ENCODE peak calls at places on chromosomes 5 and 9, in six cellular contexts. One of them, this sample, is unnamed. For H3K4me1, the result is how much of the 10 kb centered on the place peaks cover.

GRCh38 chr5:131416729-131417128 is 152.9 kb downstream of the CDC42SE2 start:
- DNase-seq in tibial nerve: no peak
- DNase-seq in SK-N-SH: no peak
- DNase-seq in ovary: no peak
- DNase-seq in sigmoid colon: no peak
- DNase-seq in transverse colon: no peak
- DNase-seq in this sample: no peak

GRCh38 chr5:110865400-110866094 is 126.7 kb downstream of the SLC25A46 start:
- DNase-seq in ovary: no peak
- DNase-seq in SK-N-SH: peak
- DNase-seq in transverse colon: no peak
- DNase-seq in sigmoid colon: no peak
- DNase-seq in tibial nerve: no peak
- DNase-seq in this sample: peak

GRCh38 chr9:99262949-99263418 is 40.9 kb downstream of the SEC61B start:
- DNase-seq in ovary: no peak
- DNase-seq in tibial nerve: no peak
- DNase-seq in transverse colon: no peak
- DNase-seq in SK-N-SH: no peak
- DNase-seq in sigmoid colon: no peak
- DNase-seq in this sample: no peak

GRCh38 chr5:140868721-140869554 is at the start of gene PCDHA11:
- DNase-seq in transverse colon: no peak
- DNase-seq in tibial nerve: no peak
- DNase-seq in SK-N-SH: no peak
- DNase-seq in sigmoid colon: no peak
- DNase-seq in ovary: no peak
- DNase-seq in this sample: peak

GRCh38 chr9:28365736-28366135 is 792.5 kb upstream of the C9orf72 start:
- DNase-seq in tibial nerve: no peak
- DNase-seq in transverse colon: no peak
- DNase-seq in SK-N-SH: no peak
- DNase-seq in ovary: no peak
- DNase-seq in sigmoid colon: no peak
- DNase-seq in this sample: no peak

GRCh38 chr5:132114150-132115121 is 40.8 kb downstream of the CSF2 start:
- DNase-seq in sigmoid colon: no peak
- DNase-seq in SK-N-SH: no peak
- DNase-seq in transverse colon: no peak
- DNase-seq in tibial nerve: no peak
- DNase-seq in ovary: no peak
- DNase-seq in this sample: no peak

GRCh38 chr5:114185274-114185673 is 176.6 kb upstream of the KCNN2 start:
- DNase-seq in tibial nerve: no peak
- DNase-seq in ovary: no peak
- DNase-seq in transverse colon: no peak
- DNase-seq in sigmoid colon: no peak
- DNase-seq in SK-N-SH: no peak
- DNase-seq in this sample: peak

GRCh38 chr5:982377-983237 is 26.0 kb upstream of the NKD2 start:
- DNase-seq in ovary: no peak
- DNase-seq in transverse colon: no peak
- DNase-seq in tibial nerve: no peak
- DNase-seq in SK-N-SH: peak
- DNase-seq in sigmoid colon: peak
- DNase-seq in this sample: no peak

GRCh38 chr9:133203506-133204075 is 5.5 kb downstream of the OBP2B start:
- DNase-seq in sigmoid colon: no peak
- DNase-seq in ovary: no peak
- DNase-seq in SK-N-SH: no peak
- DNase-seq in tibial nerve: no peak
- DNase-seq in transverse colon: no peak
- DNase-seq in this sample: no peak

GRCh38 chr9:99660191-99660636 is 161.5 kb upstream of the NR4A3 start:
- DNase-seq in ovary: no peak
- DNase-seq in transverse colon: no peak
- DNase-seq in tibial nerve: no peak
- DNase-seq in sigmoid colon: no peak
- DNase-seq in SK-N-SH: no peak
- DNase-seq in this sample: peak

GRCh38 chr5:178801021-178801420 is 58.7 kb upstream of the ZNF354B start:
- DNase-seq in sigmoid colon: no peak
- DNase-seq in SK-N-SH: no peak
- DNase-seq in transverse colon: no peak
- DNase-seq in ovary: no peak
- DNase-seq in tibial nerve: no peak
- DNase-seq in this sample: no peak

GRCh38 chr5:14145356-14146334 is 2.5 kb downstream of the TRIO start:
- DNase-seq in sigmoid colon: no peak
- DNase-seq in tibial nerve: no peak
- DNase-seq in transverse colon: no peak
- DNase-seq in ovary: no peak
- DNase-seq in SK-N-SH: no peak
- DNase-seq in this sample: no peak

GRCh38 chr9:95325221-95325620 is 7.7 kb upstream of the FANCC start:
- DNase-seq in SK-N-SH: no peak
- DNase-seq in sigmoid colon: no peak
- DNase-seq in tibial nerve: no peak
- DNase-seq in transverse colon: no peak
- DNase-seq in ovary: no peak
- DNase-seq in this sample: no peak

GRCh38 chr9:115668506-115668905 is 485.1 kb upstream of the PAPPA start:
- DNase-seq in transverse colon: no peak
- DNase-seq in ovary: no peak
- DNase-seq in tibial nerve: no peak
- DNase-seq in sigmoid colon: peak
- DNase-seq in SK-N-SH: no peak
- DNase-seq in this sample: no peak

GRCh38 chr9:134325096-134325812 is 1.0 kb upstream of the RXRA start:
- DNase-seq in transverse colon: peak
- DNase-seq in SK-N-SH: no peak
- DNase-seq in ovary: peak
- DNase-seq in tibial nerve: no peak
- DNase-seq in sigmoid colon: peak
- DNase-seq in this sample: peak

GRCh38 chr5:179858241-179858585 is 404 bp downstream of the MRNIP start:
- DNase-seq in ovary: no peak
- DNase-seq in transverse colon: peak
- DNase-seq in sigmoid colon: no peak
- DNase-seq in tibial nerve: no peak
- DNase-seq in SK-N-SH: peak
- DNase-seq in this sample: peak

GRCh38 chr9:2489838-2490314 is 131.7 kb upstream of the VLDLR start:
- DNase-seq in sigmoid colon: no peak
- DNase-seq in ovary: peak
- DNase-seq in tibial nerve: no peak
- DNase-seq in SK-N-SH: peak
- DNase-seq in transverse colon: no peak
- DNase-seq in this sample: no peak

GRCh38 chr5:137856201-137856600 is 11.5 kb upstream of the MYOT start:
- DNase-seq in ovary: no peak
- DNase-seq in sigmoid colon: no peak
- DNase-seq in SK-N-SH: no peak
- DNase-seq in tibial nerve: no peak
- DNase-seq in transverse colon: no peak
- DNase-seq in this sample: no peak

GRCh38 chr5:115398726-115399125 is 102.3 kb upstream of the CCDC112 start:
- DNase-seq in ovary: no peak
- DNase-seq in sigmoid colon: no peak
- DNase-seq in SK-N-SH: no peak
- DNase-seq in tibial nerve: no peak
- DNase-seq in transverse colon: no peak
- DNase-seq in this sample: no peak

GRCh38 chr9:95024097-95024671 is 293.3 kb downstream of the FANCC start:
- DNase-seq in tibial nerve: no peak
- DNase-seq in sigmoid colon: no peak
- DNase-seq in ovary: no peak
- DNase-seq in SK-N-SH: no peak
- DNase-seq in transverse colon: no peak
- DNase-seq in this sample: no peak

GRCh38 chr9:76799481-76799880 is 35.2 kb downstream of the PCA3 start:
- DNase-seq in tibial nerve: no peak
- DNase-seq in sigmoid colon: no peak
- DNase-seq in transverse colon: no peak
- DNase-seq in SK-N-SH: no peak
- DNase-seq in ovary: no peak
- DNase-seq in this sample: no peak

GRCh38 chr5:139068060-139068459 is 130.1 kb downstream of the SIL1 start:
- DNase-seq in sigmoid colon: no peak
- DNase-seq in transverse colon: no peak
- DNase-seq in SK-N-SH: no peak
- DNase-seq in ovary: no peak
- DNase-seq in tibial nerve: no peak
- DNase-seq in this sample: no peak

GRCh38 chr9:106888992-106889631 is 26.1 kb downstream of the ZNF462 start:
- DNase-seq in transverse colon: no peak
- DNase-seq in tibial nerve: no peak
- DNase-seq in SK-N-SH: no peak
- DNase-seq in ovary: no peak
- DNase-seq in sigmoid colon: no peak
- DNase-seq in this sample: no peak

GRCh38 chr9:24045150-24045549 is 219.1 kb upstream of the ELAVL2 start:
- DNase-seq in ovary: no peak
- DNase-seq in SK-N-SH: no peak
- DNase-seq in tibial nerve: no peak
- DNase-seq in transverse colon: no peak
- DNase-seq in sigmoid colon: no peak
- DNase-seq in this sample: no peak

GRCh38 chr5:72018158-72018803 is 89.0 kb upstream of the MAP1B start:
- DNase-seq in tibial nerve: no peak
- DNase-seq in ovary: peak
- DNase-seq in sigmoid colon: no peak
- DNase-seq in transverse colon: peak
- DNase-seq in SK-N-SH: peak
- DNase-seq in this sample: peak

GRCh38 chr5:57277085-57277484 is 103.2 kb downstream of the GPBP1 start:
- DNase-seq in ovary: no peak
- DNase-seq in transverse colon: no peak
- DNase-seq in sigmoid colon: no peak
- DNase-seq in tibial nerve: no peak
- DNase-seq in SK-N-SH: peak
- DNase-seq in this sample: no peak

GRCh38 chr9:137580209-137580957 is 1.7 kb upstream of the DPH7 start:
- DNase-seq in sigmoid colon: no peak
- DNase-seq in tibial nerve: no peak
- DNase-seq in ovary: no peak
- DNase-seq in transverse colon: no peak
- DNase-seq in SK-N-SH: no peak
- DNase-seq in this sample: no peak

GRCh38 chr9:131402738-131403492 is 9.0 kb downstream of the PRRC2B start:
- DNase-seq in sigmoid colon: peak
- DNase-seq in tibial nerve: peak
- DNase-seq in ovary: peak
- DNase-seq in SK-N-SH: no peak
- DNase-seq in transverse colon: peak
- DNase-seq in this sample: peak

GRCh38 chr5:36040651-36041536 is 25.8 kb downstream of the UGT3A2 start:
- DNase-seq in SK-N-SH: no peak
- DNase-seq in ovary: no peak
- DNase-seq in tibial nerve: no peak
- DNase-seq in transverse colon: no peak
- DNase-seq in sigmoid colon: no peak
- DNase-seq in this sample: no peak

GRCh38 chr5:39001683-39002082 is 72.5 kb downstream of the RICTOR start:
- DNase-seq in ovary: no peak
- DNase-seq in tibial nerve: no peak
- DNase-seq in transverse colon: no peak
- DNase-seq in SK-N-SH: no peak
- DNase-seq in sigmoid colon: no peak
- DNase-seq in this sample: no peak

GRCh38 chr9:131366745-131367401 is 27.0 kb upstream of the PRRC2B start:
- DNase-seq in transverse colon: peak
- DNase-seq in sigmoid colon: no peak
- DNase-seq in ovary: peak
- DNase-seq in SK-N-SH: peak
- DNase-seq in tibial nerve: no peak
- DNase-seq in this sample: no peak

GRCh38 chr5:149417714-149418368 is 38.7 kb upstream of the IL17B start:
- DNase-seq in ovary: peak
- DNase-seq in tibial nerve: no peak
- DNase-seq in sigmoid colon: peak
- DNase-seq in SK-N-SH: no peak
- DNase-seq in transverse colon: no peak
- DNase-seq in this sample: no peak
- H3K4me1 ChIP-seq in ovary: half or more
- H3K4me1 ChIP-seq in tibial nerve: half or more
- H3K4me1 ChIP-seq in sigmoid colon: half or more
- H3K4me1 ChIP-seq in SK-N-SH: under half
- H3K4me1 ChIP-seq in transverse colon: half or more
- H3K4me1 ChIP-seq in this sample: half or more

GRCh38 chr5:122863240-122863639 is 17.8 kb downstream of the SNX24 start:
- DNase-seq in SK-N-SH: no peak
- DNase-seq in sigmoid colon: no peak
- DNase-seq in tibial nerve: no peak
- DNase-seq in ovary: no peak
- DNase-seq in transverse colon: no peak
- DNase-seq in this sample: no peak
- TF ChIP-seq EP300 in SK-N-SH: no peak
- TF ChIP-seq EP300 in sigmoid colon: no peak
- TF ChIP-seq EP300 in tibial nerve: no peak
- TF ChIP-seq EP300 in ovary: no peak
- TF ChIP-seq EP300 in transverse colon: no peak
- TF ChIP-seq EP300 in this sample: no peak

DNA sequence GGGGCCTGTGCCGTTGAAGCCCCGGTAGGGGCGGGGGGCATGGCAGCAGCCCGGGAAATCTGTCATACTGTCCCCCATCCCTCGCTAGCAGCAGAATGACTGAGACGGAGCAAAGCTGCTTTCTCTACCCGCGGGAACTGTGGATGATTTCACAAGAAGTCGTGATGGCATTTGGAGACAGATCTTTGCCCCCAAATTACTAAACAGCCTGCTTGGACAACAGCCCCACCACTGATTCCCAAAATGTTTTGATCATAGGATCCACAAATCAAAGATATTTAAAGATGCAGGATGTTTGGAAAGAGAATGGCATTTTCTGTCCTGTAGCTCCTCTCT is 216.6 kb downstream of the PDZD2 start:
- DNase-seq in transverse colon: no peak
- DNase-seq in SK-N-SH: no peak
- DNase-seq in tibial nerve: no peak
- DNase-seq in sigmoid colon: no peak
- DNase-seq in ovary: no peak
- DNase-seq in this sample: no peak
- H3K27ac ChIP-seq in transverse colon: peak
- H3K27ac ChIP-seq in SK-N-SH: no peak
- H3K27ac ChIP-seq in tibial nerve: peak
- H3K27ac ChIP-seq in sigmoid colon: peak
- H3K27ac ChIP-seq in ovary: no peak
- H3K27ac ChIP-seq in this sample: peak

DNA sequence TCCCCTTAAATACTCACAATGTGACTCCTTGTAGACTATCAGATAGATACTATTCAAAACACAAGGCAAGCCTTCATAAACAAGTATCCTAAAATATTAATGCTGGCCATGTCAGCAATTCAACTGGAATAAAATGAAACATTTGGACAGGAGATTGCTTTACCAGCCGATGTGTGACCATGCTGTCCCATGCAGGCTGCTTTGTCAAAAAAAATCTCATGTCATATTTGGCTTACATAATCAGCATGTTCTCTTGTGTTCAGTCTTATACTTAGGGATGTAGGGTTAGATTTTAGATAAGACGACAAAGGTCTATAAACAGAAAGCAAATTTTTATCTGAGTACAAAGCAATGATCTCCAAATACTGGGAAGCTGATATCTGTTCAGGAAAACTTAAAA is 108.5 kb downstream of the NR6A1 start:
- DNase-seq in tibial nerve: no peak
- DNase-seq in ovary: no peak
- DNase-seq in SK-N-SH: no peak
- DNase-seq in sigmoid colon: no peak
- DNase-seq in transverse colon: no peak
- DNase-seq in this sample: no peak
- H3K4me1 ChIP-seq in tibial nerve: under half
- H3K4me1 ChIP-seq in ovary: under half
- H3K4me1 ChIP-seq in SK-N-SH: under half
- H3K4me1 ChIP-seq in sigmoid colon: under half
- H3K4me1 ChIP-seq in transverse colon: under half
- H3K4me1 ChIP-seq in this sample: under half

This sample was measured in upper lobe of left lung.